ENCODE peak calls at places on chromosome 22, in eight cellular contexts. A is aorta; K is left ventricle myocardium inferior; P is mammary epithelial cell; F is GM23338; B is fibroblast of lung; M is CD8-positive, alpha-beta memory T cell; T is naive thymus-derived CD4-positive, alpha-beta T cell. C is an unnamed sample. For H3K4me1, the result is how much of the 10 kb centered on the place peaks cover.

GRCh38 chr22:19046287-19046686 is 75.9 kb downstream of the DGCR2 start:
- DNase-seq in A (no peak), K (no peak), P (no peak), F (no peak), B (no peak), M (no peak), T (no peak), C (no peak)

GRCh38 chr22:26461188-26461810 is 22.3 kb downstream of the HPS4 start:
- DNase-seq in A (peak), K (peak), P (peak), F (peak), B (peak), M (peak), T (peak), C (peak)

GRCh38 chr22:27110985-27111451 is 453.6 kb downstream of the MIAT start:
- DNase-seq in A (no peak), K (no peak), P (no peak), F (peak), B (no peak), M (no peak), T (no peak), C (no peak)

GRCh38 chr22:40413873-40414272 is 43.5 kb downstream of the SGSM3 start:
- DNase-seq in A (no peak), K (no peak), P (no peak), F (no peak), B (no peak), M (no peak), T (no peak), C (no peak)

GRCh38 chr22:38872831-38873248 is 824 bp upstream of the CBX6 start:
- DNase-seq in A (peak), K (peak), P (no peak), F (peak), B (peak), M (peak), T (no peak), C (peak)

GRCh38 chr22:30871391-30872281 is 96.9 kb downstream of the MORC2 start:
- DNase-seq in A (peak), K (no peak), P (no peak), F (no peak), B (no peak), M (no peak), T (no peak), C (peak)

GRCh38 chr22:39097098-39098020 is at the start of gene APOBEC3H:
- DNase-seq in A (no peak), K (no peak), P (peak), F (no peak), B (no peak), M (peak), T (no peak), C (no peak)

GRCh38 chr22:19576460-19577421 is 52.5 kb upstream of the CLDN5 start:
- DNase-seq in A (no peak), K (peak), P (peak), F (peak), B (peak), M (no peak), T (no peak), C (no peak)

GRCh38 chr22:21982338-21982965 is at the start of gene TOP3B:
- DNase-seq in A (peak), K (peak), P (peak), F (peak), B (peak), M (peak), T (peak), C (peak)

GRCh38 chr22:26658161-26658560 is 773 bp downstream of the MIAT start:
- DNase-seq in A (no peak), K (no peak), P (no peak), F (no peak), B (no peak), M (no peak), T (no peak), C (no peak)

GRCh38 chr22:20071524-20071972 is 8.5 kb upstream of the DGCR8 start:
- DNase-seq in A (no peak), K (no peak), P (no peak), F (no peak), B (no peak), M (no peak), T (no peak), C (no peak)

GRCh38 chr22:19042285-19043110 is 79.7 kb downstream of the DGCR2 start:
- DNase-seq in A (peak), K (no peak), P (no peak), F (no peak), B (no peak), M (no peak), T (no peak), C (no peak)

GRCh38 chr22:27224485-27225364 is 567.3 kb downstream of the MIAT start:
- DNase-seq in A (no peak), K (peak), P (no peak), F (no peak), B (no peak), M (no peak), T (no peak), C (peak)

GRCh38 chr22:39130152-39130704 is 22.3 kb downstream of the CBX7 start:
- DNase-seq in A (no peak), K (no peak), P (no peak), F (no peak), B (no peak), M (no peak), T (no peak), C (no peak)

GRCh38 chr22:30926706-30927105 is 41.9 kb downstream of the MORC2 start:
- DNase-seq in A (no peak), K (no peak), P (no peak), F (no peak), B (no peak), M (no peak), T (no peak), C (no peak)

GRCh38 chr22:49948958-49949913 is 11.3 kb upstream of the PIM3 start:
- DNase-seq in A (no peak), K (no peak), P (peak), F (no peak), B (no peak), M (no peak), T (no peak), C (no peak)

GRCh38 chr22:49670610-49671330 is 156.9 kb downstream of the BRD1 start:
- DNase-seq in A (peak), K (no peak), P (no peak), F (no peak), B (no peak), M (no peak), T (no peak), C (no peak)

GRCh38 chr22:36191106-36191836 is 10.3 kb downstream of the APOL4 start:
- DNase-seq in A (peak), K (peak), P (no peak), F (no peak), B (peak), M (no peak), T (no peak), C (peak)

GRCh38 chr22:43042101-43042780 is 27.3 kb upstream of the PACSIN2 start:
- DNase-seq in A (no peak), K (no peak), P (peak), F (no peak), B (peak), M (no peak), T (no peak), C (no peak)

GRCh38 chr22:19233189-19233661 is 54.7 kb upstream of the SLC25A1 start:
- DNase-seq in A (no peak), K (no peak), P (no peak), F (no peak), B (no peak), M (no peak), T (no peak), C (no peak)

GRCh38 chr22:27990451-27990840 is 71.4 kb upstream of the PITPNB start:
- DNase-seq in A (no peak), K (no peak), P (no peak), F (no peak), B (no peak), M (no peak), T (no peak), C (no peak)

GRCh38 chr22:39928556-39929401 is 27.9 kb downstream of the GRAP2 start:
- DNase-seq in A (no peak), K (no peak), P (peak), F (no peak), B (no peak), M (no peak), T (no peak), C (no peak)

GRCh38 chr22:38564669-38565068 is 5.3 kb downstream of the DMC1 start:
- DNase-seq in A (no peak), K (no peak), P (no peak), F (no peak), B (no peak), M (no peak), T (no peak), C (no peak)

GRCh38 chr22:39734866-39735265 is 158.7 kb downstream of the ENTHD1 start:
- DNase-seq in A (no peak), K (no peak), P (no peak), F (no peak), B (no peak), M (no peak), T (no peak), C (no peak)

GRCh38 chr22:21778705-21779363 is 43.2 kb upstream of the YPEL1 start:
- DNase-seq in A (no peak), K (no peak), P (peak), F (no peak), B (peak), M (no peak), T (no peak), C (no peak)

GRCh38 chr22:25193548-25193947 is 6.1 kb upstream of the CRYBB3 start:
- DNase-seq in A (no peak), K (no peak), P (no peak), F (peak), B (no peak), M (no peak), T (no peak), C (no peak)

GRCh38 chr22:44410396-44411056 is 87.5 kb downstream of the RTL6 start:
- DNase-seq in A (no peak), K (peak), P (no peak), F (no peak), B (no peak), M (no peak), T (no peak), C (peak)
- H3K4me1 ChIP-seq in A (under half), K (under half), P (under half), F (under half), B (under half), M (under half), T (under half), C (under half)

DNA sequence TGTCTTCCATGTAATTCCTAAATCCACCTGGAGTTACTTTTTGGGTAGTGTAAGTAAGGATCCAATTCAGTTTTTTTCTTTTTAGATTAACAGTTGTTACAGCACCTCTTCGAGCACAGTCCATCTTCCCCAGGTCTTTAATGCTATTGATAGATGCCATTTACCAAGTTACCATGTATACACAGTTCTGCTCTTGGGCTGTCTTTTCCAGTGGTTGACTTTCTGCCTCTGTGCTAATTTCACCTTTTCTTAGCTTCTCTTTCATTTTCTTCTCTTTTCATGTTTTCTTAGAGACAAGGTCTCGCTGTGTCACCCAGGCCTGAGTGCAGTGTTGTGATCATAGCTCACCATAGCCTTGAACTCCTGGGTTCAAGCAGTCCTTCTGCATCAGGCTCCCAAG is 12.0 kb downstream of the ATXN10 start:
- DNase-seq in A (no peak), K (no peak), P (no peak), F (no peak), B (no peak), M (no peak), T (no peak), C (no peak)
- H3K4me3 ChIP-seq in A (no peak), K (no peak), P (no peak), F (no peak), B (no peak), M (no peak), T (no peak), C (no peak)

DNA sequence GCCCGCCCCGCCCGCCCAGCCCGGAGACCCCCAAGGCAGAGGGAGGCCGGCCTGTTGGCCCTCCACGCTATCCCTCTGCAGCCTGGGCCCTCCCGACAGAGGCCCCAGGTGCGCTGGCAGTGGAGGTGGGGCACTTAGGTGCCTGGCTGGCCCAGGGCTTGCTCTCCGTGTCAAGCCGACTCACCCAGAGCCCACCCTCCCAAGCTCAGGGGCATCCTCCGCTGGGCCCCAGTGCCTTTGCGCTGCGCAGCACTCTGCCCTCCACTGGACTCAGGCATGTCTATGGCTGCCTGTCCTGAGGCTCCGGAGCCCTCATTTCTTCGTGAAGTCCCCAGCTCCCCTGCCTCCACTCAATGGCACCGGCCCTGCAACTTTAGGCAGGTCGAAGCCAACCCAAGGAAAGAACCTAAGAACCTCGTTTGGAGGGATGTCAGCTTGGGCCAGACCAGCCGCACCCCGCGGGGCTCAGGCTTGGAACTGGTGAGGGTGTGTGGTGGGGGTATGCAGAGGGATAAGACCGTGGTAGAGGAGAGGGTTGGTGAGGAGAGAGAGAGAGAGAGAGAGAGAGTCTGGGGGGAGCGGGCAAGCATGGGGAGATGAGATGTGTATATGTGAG is 6.1 kb downstream of the SMIM45 start:
- DNase-seq in A (no peak), K (no peak), P (no peak), F (peak), B (no peak), M (no peak), T (no peak), C (no peak)
- H3K27ac ChIP-seq in A (no peak), K (no peak), P (no peak), F (no peak), B (no peak), M (no peak), T (no peak), C (no peak)

GRCh38 chr22:16603448-16603768 is 10.8 kb upstream of the CCT8L2 start:
- DNase-seq in A (no peak), K (no peak), P (no peak), F (no peak), B (no peak), M (no peak), T (no peak), C (no peak)
- H3K4me1 ChIP-seq in A (under half), K (under half), P (under half), F (under half), B (under half), M (under half), T (under half), C (under half)

GRCh38 chr22:45009881-45010531 is at the start of gene PHF21B:
- DNase-seq in A (no peak), K (peak), P (peak), F (peak), B (peak), M (no peak), T (no peak), C (peak)

GRCh38 chr22:45007946-45008852 is 1.6 kb downstream of the PHF21B start:
- DNase-seq in A (no peak), K (no peak), P (peak), F (peak), B (peak), M (no peak), T (no peak), C (no peak)

GRCh38 chr22:45013138-45013537 is 3.3 kb upstream of the PHF21B start:
- DNase-seq in A (no peak), K (no peak), P (no peak), F (no peak), B (no peak), M (no peak), T (no peak), C (no peak)

GRCh38 chr22:45008853-45009751 is 703 bp downstream of the PHF21B start:
- DNase-seq in A (no peak), K (no peak), P (peak), F (peak), B (no peak), M (no peak), T (no peak), C (peak)

DNA sequence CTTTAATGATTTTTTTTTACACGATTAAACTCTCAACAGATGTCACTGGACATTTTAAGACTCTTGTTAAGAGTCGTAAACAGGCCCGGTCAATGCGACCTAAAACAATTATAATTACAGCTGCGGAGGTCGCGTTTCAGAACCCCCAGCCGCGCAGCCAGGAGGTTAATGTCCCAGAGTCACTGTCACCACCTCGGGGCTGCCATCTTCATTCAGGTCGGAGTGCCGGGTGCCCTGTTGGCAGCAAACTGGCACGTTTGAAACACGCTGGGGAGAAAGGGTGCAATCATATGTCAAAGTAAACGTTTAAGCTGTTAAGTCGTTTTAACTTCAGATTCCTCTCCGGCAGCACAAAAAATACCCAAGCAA is 711 bp upstream of the PHF21B start:
- DNase-seq in A (no peak), K (no peak), P (no peak), F (no peak), B (no peak), M (no peak), T (no peak), C (no peak)
- H3K4me3 ChIP-seq in A (no peak), K (peak), P (peak), F (peak), B (peak), M (no peak), T (no peak), C (peak)

DNA sequence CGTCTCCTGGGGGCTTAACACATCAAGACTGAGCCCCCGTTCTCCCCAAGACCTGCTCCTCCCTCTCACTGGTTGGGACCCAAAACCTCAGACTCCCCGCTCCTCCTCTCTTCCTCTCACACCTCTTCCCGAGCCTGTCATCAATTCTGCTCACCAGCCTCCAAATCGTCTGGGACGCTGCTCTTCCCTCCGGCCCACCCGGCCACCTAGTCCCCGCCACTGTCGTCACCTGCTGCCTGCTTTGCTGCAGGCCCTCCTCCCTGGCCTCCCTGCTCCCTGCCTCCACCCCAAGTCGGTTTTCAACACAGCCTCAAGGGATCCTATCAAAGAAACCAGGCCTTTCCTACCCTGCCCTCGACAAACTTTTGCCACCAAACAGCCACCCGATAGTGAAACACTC is 3.1 kb downstream of the MFNG start:
- DNase-seq in A (no peak), K (no peak), P (no peak), F (no peak), B (no peak), M (no peak), T (no peak), C (peak)
- H3K27ac ChIP-seq in A (no peak), K (peak), P (no peak), F (no peak), B (no peak), M (no peak), T (peak), C (no peak)

DNA sequence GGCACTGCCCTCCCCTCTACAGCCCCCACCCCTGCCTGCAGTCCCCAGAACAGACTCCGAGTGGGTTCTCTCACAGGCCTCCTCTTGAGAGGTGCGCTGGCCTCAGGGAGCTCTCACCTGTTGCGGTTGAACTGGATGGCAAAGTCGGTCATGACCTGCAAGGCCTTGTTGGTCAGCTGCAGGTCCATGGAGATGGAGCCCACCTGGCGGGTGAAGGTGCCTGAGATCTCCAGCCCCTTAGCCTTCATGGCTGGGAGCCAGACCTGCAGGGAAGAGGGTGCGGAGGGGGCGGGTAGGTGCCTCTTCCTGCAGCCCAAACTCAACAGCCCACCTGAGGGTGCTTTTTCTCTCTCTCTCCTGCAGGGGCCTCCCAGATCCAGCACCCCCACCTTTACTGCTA is 18.7 kb upstream of the RASL10A start:
- DNase-seq in A (no peak), K (no peak), P (no peak), F (no peak), B (no peak), M (no peak), T (no peak), C (no peak)
- H3K4me1 ChIP-seq in A (under half), K (under half), P (under half), F (under half), B (under half), M (under half), T (under half), C (under half)

C was measured in right cardiac atrium.